ENCODE peak calls at places on chromosomes 5 and 9, in six cellular contexts. B, K, Q, P, X and C are unnamed samples.

GRCh38 chr5:28448791-28449190 is 1410.4 kb upstream of the CDH9 start:
- DNase-seq in B (no peak), K (no peak), Q (no peak), P (no peak), X (no peak), C (no peak)

GRCh38 chr5:36606437-36607113 is at the start of gene SLC1A3:
- DNase-seq in B (no peak), K (peak), Q (peak), P (peak), X (no peak), C (peak)

GRCh38 chr5:93545872-93546271 is 35.1 kb downstream of the NR2F1-AS1 start:
- DNase-seq in B (no peak), K (no peak), Q (no peak), P (no peak), X (no peak), C (no peak)

GRCh38 chr9:88746744-88747398 is 211.9 kb downstream of the NXNL2 start:
- DNase-seq in B (no peak), K (peak), Q (no peak), P (no peak), X (no peak), C (no peak)

GRCh38 chr5:10577371-10578291 is 13.8 kb downstream of the ANKRD33B start:
- DNase-seq in B (no peak), K (no peak), Q (no peak), P (peak), X (no peak), C (no peak)

GRCh38 chr5:32074401-32074800 is 99.7 kb downstream of the GOLPH3 start:
- DNase-seq in B (no peak), K (no peak), Q (peak), P (no peak), X (peak), C (no peak)

GRCh38 chr5:97115932-97116331 is 26.5 kb downstream of the LIX1 start:
- DNase-seq in B (no peak), K (no peak), Q (no peak), P (no peak), X (no peak), C (no peak)

GRCh38 chr5:142167458-142167857 is 58.9 kb downstream of the NDFIP1 start:
- DNase-seq in B (no peak), K (no peak), Q (no peak), P (no peak), X (no peak), C (no peak)

GRCh38 chr9:38386319-38386895 is 6.1 kb upstream of the ALDH1B1 start:
- DNase-seq in B (no peak), K (no peak), Q (no peak), P (no peak), X (peak), C (no peak)